ENCODE peak calls at places on chromosome 12, in six cellular contexts. N, V, Y, M, H and X are unnamed samples.

GRCh38 chr12:24197517-24197916 is 248.0 kb upstream of the SOX5 start:
- DNase-seq in N (no peak), V (no peak), H (no peak), Y (peak), M (peak), X (no peak)

GRCh38 chr12:60501124-60501729 is 905.4 kb downstream of the SLC16A7 start:
- DNase-seq in H (no peak), V (no peak), Y (no peak), N (no peak), M (no peak), X (peak)

GRCh38 chr12:108773798-108774788 is 42.8 kb upstream of the CORO1C start:
- DNase-seq in M (peak), Y (peak), H (peak), N (peak), V (no peak), X (peak)

GRCh38 chr12:57096748-57097553 is 8.0 kb downstream of the NAB2 start:
- DNase-seq in V (no peak), M (no peak), N (no peak), H (no peak), Y (no peak), X (no peak)

GRCh38 chr12:50186667-50187066 is 19.5 kb upstream of the CERS5 start:
- DNase-seq in M (no peak), H (no peak), Y (peak), V (no peak), N (no peak), X (no peak)

GRCh38 chr12:16604853-16605252 is 1.1 kb downstream of the LMO3 start:
- DNase-seq in Y (no peak), M (peak), V (no peak), H (no peak), N (no peak), X (peak)

GRCh38 chr12:64610092-64610659 is at the start of gene RASSF3:
- DNase-seq in N (no peak), Y (peak), M (peak), H (peak), V (peak), X (peak)

GRCh38 chr12:109605599-109606228 is 32.1 kb downstream of the MVK start:
- DNase-seq in H (no peak), Y (no peak), M (no peak), V (no peak), N (no peak), X (no peak)

GRCh38 chr12:83156800-83157199 is 470.1 kb downstream of the TMTC2 start:
- DNase-seq in M (no peak), V (no peak), H (no peak), Y (no peak), N (no peak), X (peak)

GRCh38 chr12:111268738-111269572 is 99.9 kb downstream of the PHETA1 start:
- DNase-seq in V (no peak), N (no peak), Y (peak), H (no peak), M (peak), X (peak)

GRCh38 chr12:131242741-131243496 is 289.2 kb downstream of the ADGRD1 start:
- DNase-seq in H (no peak), V (no peak), Y (no peak), N (no peak), M (no peak), X (peak)

GRCh38 chr12:34393086-34393820 is 371.0 kb downstream of the ALG10 start:
- DNase-seq in H (peak), N (no peak), Y (no peak), V (no peak), M (no peak), X (no peak)

GRCh38 chr12:6228535-6229223 is 28.5 kb downstream of the CD9 start:
- DNase-seq in V (no peak), Y (no peak), H (peak), N (no peak), M (peak), X (no peak)

GRCh38 chr12:124681779-124682391 is 114.5 kb upstream of the NCOR2 start:
- DNase-seq in H (no peak), Y (no peak), M (no peak), N (no peak), V (no peak), X (no peak)

GRCh38 chr12:127145929-127146789 is 1120.8 kb upstream of the TMEM132C start:
- DNase-seq in V (peak), H (peak), M (no peak), Y (peak), N (peak), X (peak)

GRCh38 chr12:106074706-106075392 is 63.9 kb downstream of the NUAK1 start:
- DNase-seq in Y (peak), N (no peak), H (no peak), M (no peak), V (no peak), X (no peak)

GRCh38 chr12:13211191-13211858 is 14.8 kb downstream of the EMP1 start:
- DNase-seq in N (no peak), M (no peak), H (no peak), Y (no peak), V (no peak), X (no peak)

GRCh38 chr12:48795550-48796455 is 6.9 kb upstream of the ADCY6 start:
- DNase-seq in Y (peak), H (peak), N (peak), M (peak), V (peak), X (peak)

GRCh38 chr12:124804011-124804621 is 59.5 kb downstream of the SCARB1 start:
- DNase-seq in V (no peak), H (no peak), N (no peak), Y (peak), M (peak), X (no peak)

GRCh38 chr12:106721931-106722330 is 52.6 kb upstream of the RIC8B start:
- DNase-seq in Y (no peak), M (peak), N (no peak), H (no peak), V (no peak), X (no peak)

GRCh38 chr12:85814116-85814515 is 22.1 kb downstream of the RASSF9 start:
- DNase-seq in V (no peak), M (peak), N (no peak), Y (no peak), H (no peak), X (peak)

GRCh38 chr12:30063435-30063945 is 279.7 kb upstream of the TMTC1 start:
- DNase-seq in H (no peak), N (no peak), V (no peak), M (peak), Y (no peak), X (peak)

GRCh38 chr12:1660304-1661187 is 30.3 kb upstream of the ADIPOR2 start:
- DNase-seq in V (peak), H (peak), M (no peak), Y (no peak), N (no peak), X (peak)

GRCh38 chr12:49550853-49551252 is 12.0 kb downstream of the KCNH3 start:
- DNase-seq in H (no peak), Y (no peak), N (no peak), V (no peak), M (peak), X (no peak)

GRCh38 chr12:10720974-10721565 is 2.1 kb downstream of the YBX3 start:
- DNase-seq in V (no peak), H (no peak), Y (no peak), N (no peak), M (no peak), X (no peak)

GRCh38 chr12:10361622-10362021 is 28.2 kb downstream of the KLRK1 start:
- DNase-seq in H (no peak), M (no peak), N (no peak), Y (no peak), V (no peak), X (peak)

GRCh38 chr12:90058721-90059120 is 350.1 kb upstream of the ATP2B1 start:
- DNase-seq in H (no peak), Y (peak), V (no peak), N (no peak), M (no peak), X (no peak)

GRCh38 chr12:2785017-2785416 is 9.8 kb upstream of the FKBP4 start:
- DNase-seq in N (no peak), M (peak), V (no peak), H (no peak), Y (no peak), X (peak)

GRCh38 chr12:26786491-26787124 is 46.4 kb downstream of the ITPR2 start:
- DNase-seq in H (no peak), V (no peak), Y (no peak), N (no peak), M (no peak), X (no peak)

GRCh38 chr12:1692895-1693294 is 2.0 kb downstream of the ADIPOR2 start:
- DNase-seq in H (no peak), M (no peak), V (no peak), Y (no peak), N (no peak), X (no peak)

GRCh38 chr12:51009038-51009437 is 17.1 kb downstream of the SLC11A2 start:
- DNase-seq in H (peak), V (peak), M (no peak), N (peak), Y (no peak), X (no peak)

GRCh38 chr12:103114296-103115055 is 157.0 kb downstream of the ASCL1 start:
- DNase-seq in V (no peak), Y (no peak), N (no peak), M (no peak), H (peak), X (peak)